ENCODE peak calls at places on chromosomes 1 and 21, in nine cellular contexts. O is H54; T is EL; G is cardiac muscle cell; P is head of caudate nucleus; J is GM13976; U is stimulated activated CD8-positive, alpha-beta memory T cell treated with anti-CD3 and anti-CD28 coated beads, Interleukin-2, amount 100 ng/mL, for 48 hours; H is neural crest cell; K is epithelial cell of prostate. V is an unnamed sample.

GRCh38 chr1:93702102-93702827 is 20.6 kb upstream of the BCAR3 start:
- DNase-seq in O (no peak), T (no peak), G (no peak), P (no peak), J (peak), U (no peak), H (no peak), K (no peak), V (no peak)

GRCh38 chr21:32698971-32699693 is 28.7 kb downstream of the SYNJ1 start:
- DNase-seq in O (no peak), T (no peak), G (peak), P (no peak), J (no peak), U (no peak), H (no peak), K (no peak), V (peak)

GRCh38 chr1:109226078-109226445 is 12.3 kb downstream of the SARS1 start:
- DNase-seq in O (no peak), T (peak), G (no peak), P (no peak), J (no peak), U (no peak), H (no peak), K (no peak), V (no peak)

GRCh38 chr1:112369389-112370285 is 26.4 kb upstream of the CTTNBP2NL start:
- DNase-seq in O (peak), T (peak), G (peak), P (peak), J (peak), U (peak), H (peak), K (no peak), V (peak)

GRCh38 chr1:213820362-213821149 is 167.2 kb upstream of the PROX1 start:
- DNase-seq in O (no peak), T (no peak), G (no peak), P (no peak), J (no peak), U (no peak), H (no peak), K (no peak), V (no peak)

GRCh38 chr1:58062635-58063034 is 483.9 kb downstream of the OMA1 start:
- DNase-seq in O (no peak), T (peak), G (no peak), P (no peak), J (no peak), U (no peak), H (no peak), K (peak), V (no peak)

GRCh38 chr1:54791880-54792522 is 9.1 kb downstream of the TTC22 start:
- DNase-seq in O (no peak), T (peak), G (peak), P (no peak), J (no peak), U (peak), H (peak), K (no peak), V (peak)

GRCh38 chr1:218525451-218526197 is 180.5 kb downstream of the TGFB2 start:
- DNase-seq in O (no peak), T (no peak), G (no peak), P (no peak), J (no peak), U (no peak), H (no peak), K (no peak), V (no peak)

GRCh38 chr1:235070819-235071218 is 57.8 kb downstream of the TOMM20 start:
- DNase-seq in O (no peak), T (no peak), G (no peak), P (no peak), J (no peak), U (no peak), H (no peak), K (no peak), V (no peak)